ENCODE peak calls at places on chromosomes 5 and 9, in nine cellular contexts. A, R, V, K, T, Z, Q, J and X are unnamed samples.

GRCh38 chr5:168712280-168712924 is 133.2 kb upstream of the PANK3 start:
- DNase-seq in A (no peak), R (no peak), V (peak), K (no peak), T (peak), Z (no peak), Q (peak), J (peak), X (peak)

GRCh38 chr5:9653811-9654210 is 23.7 kb upstream of the TAS2R1 start:
- DNase-seq in A (no peak), R (no peak), V (peak), K (no peak), T (peak), Z (no peak), Q (peak), J (peak), X (peak)

GRCh38 chr9:88777498-88778312 is 213.6 kb upstream of the S1PR3 start:
- DNase-seq in A (no peak), R (no peak), V (no peak), K (no peak), T (peak), Z (no peak), Q (peak), J (no peak), X (no peak)

GRCh38 chr9:125437771-125438221 is 176.2 kb downstream of the GAPVD1 start:
- DNase-seq in A (no peak), R (no peak), V (no peak), K (no peak), T (no peak), Z (no peak), Q (no peak), J (no peak), X (no peak)

GRCh38 chr5:178207183-178207916 is 3.0 kb downstream of the HNRNPAB start:
- DNase-seq in A (no peak), R (no peak), V (no peak), K (peak), T (peak), Z (no peak), Q (peak), J (no peak), X (peak)

GRCh38 chr5:55232985-55233928 is at the start of gene CCNO:
- DNase-seq in A (peak), R (no peak), V (peak), K (peak), T (peak), Z (peak), Q (peak), J (peak), X (peak)

GRCh38 chr9:72925126-72925810 is 27.6 kb downstream of the ALDH1A1 start:
- DNase-seq in A (no peak), R (no peak), V (no peak), K (no peak), T (peak), Z (no peak), Q (no peak), J (no peak), X (peak)

GRCh38 chr9:136109351-136110081 is 9.2 kb downstream of the TMEM250 start:
- DNase-seq in A (peak), R (peak), V (peak), K (peak), T (peak), Z (peak), Q (peak), J (peak), X (peak)

GRCh38 chr5:174790906-174791305 is 66.5 kb downstream of the MSX2 start:
- DNase-seq in A (no peak), R (no peak), V (no peak), K (no peak), T (no peak), Z (no peak), Q (no peak), J (no peak), X (no peak)

GRCh38 chr9:3367185-3367584 is 158.6 kb downstream of the RFX3 start:
- DNase-seq in A (no peak), R (no peak), V (no peak), K (no peak), T (no peak), Z (no peak), Q (peak), J (no peak), X (no peak)

GRCh38 chr5:116459306-116459705 is 115.3 kb downstream of the SEMA6A start:
- DNase-seq in A (no peak), R (no peak), V (no peak), K (no peak), T (no peak), Z (no peak), Q (peak), J (no peak), X (no peak)

GRCh38 chr5:98069876-98070512 is 703.5 kb upstream of the RGMB start:
- DNase-seq in A (no peak), R (no peak), V (no peak), K (no peak), T (peak), Z (no peak), Q (peak), J (peak), X (no peak)

GRCh38 chr9:1210954-1211353 is 160.8 kb downstream of the DMRT2 start:
- DNase-seq in A (no peak), R (no peak), V (no peak), K (no peak), T (peak), Z (no peak), Q (no peak), J (no peak), X (no peak)

GRCh38 chr9:129408535-129409215 is 212.2 kb downstream of the C9orf50 start:
- DNase-seq in A (no peak), R (no peak), V (no peak), K (peak), T (no peak), Z (no peak), Q (no peak), J (no peak), X (no peak)

GRCh38 chr9:25678846-25679360 is 659 bp upstream of the TUSC1 start:
- DNase-seq in A (no peak), R (no peak), V (no peak), K (no peak), T (no peak), Z (no peak), Q (no peak), J (no peak), X (no peak)

GRCh38 chr5:41721521-41721920 is 148.7 kb downstream of the OXCT1 start:
- DNase-seq in A (no peak), R (no peak), V (no peak), K (no peak), T (no peak), Z (no peak), Q (no peak), J (no peak), X (no peak)

GRCh38 chr5:88262116-88262515 is 6.5 kb downstream of the TMEM161B start:
- DNase-seq in A (no peak), R (no peak), V (no peak), K (no peak), T (peak), Z (no peak), Q (peak), J (no peak), X (no peak)

GRCh38 chr5:159096555-159097460 is 2.9 kb downstream of the EBF1 start:
- DNase-seq in A (no peak), R (no peak), V (no peak), K (no peak), T (no peak), Z (no peak), Q (no peak), J (no peak), X (no peak)

GRCh38 chr9:137295313-137296213 is 6.5 kb downstream of the NRARP start:
- DNase-seq in A (peak), R (no peak), V (no peak), K (peak), T (peak), Z (peak), Q (no peak), J (peak), X (no peak)

GRCh38 chr5:39100851-39101396 is 26.7 kb upstream of the RICTOR start:
- DNase-seq in A (no peak), R (no peak), V (peak), K (no peak), T (peak), Z (no peak), Q (peak), J (no peak), X (peak)

GRCh38 chr5:456351-457194 is 13.6 kb downstream of the EXOC3 start:
- DNase-seq in A (no peak), R (no peak), V (no peak), K (peak), T (no peak), Z (no peak), Q (no peak), J (no peak), X (no peak)

GRCh38 chr5:154274828-154275185 is 84.3 kb downstream of the GALNT10 start:
- DNase-seq in A (no peak), R (no peak), V (no peak), K (no peak), T (peak), Z (no peak), Q (peak), J (no peak), X (no peak)

GRCh38 chr5:80083115-80083890 is 48.2 kb downstream of the THBS4 start:
- DNase-seq in A (peak), R (no peak), V (peak), K (no peak), T (peak), Z (no peak), Q (peak), J (peak), X (peak)

GRCh38 chr5:28415791-28416443 is 1377.5 kb upstream of the CDH9 start:
- DNase-seq in A (no peak), R (no peak), V (no peak), K (no peak), T (no peak), Z (no peak), Q (no peak), J (no peak), X (no peak)

GRCh38 chr9:128323192-128323730 is 622 bp downstream of the COQ4 start:
- DNase-seq in A (no peak), R (no peak), V (no peak), K (no peak), T (peak), Z (no peak), Q (no peak), J (peak), X (no peak)

GRCh38 chr5:73213566-73213998 is 40.6 kb downstream of the TMEM174 start:
- DNase-seq in A (no peak), R (no peak), V (no peak), K (peak), T (peak), Z (no peak), Q (peak), J (peak), X (peak)

GRCh38 chr9:88400021-88400420 is 11.8 kb downstream of the SPIN1 start:
- DNase-seq in A (no peak), R (no peak), V (no peak), K (no peak), T (peak), Z (no peak), Q (peak), J (peak), X (peak)

GRCh38 chr5:178839319-178839704 is 20.4 kb upstream of the ZNF354B start:
- DNase-seq in A (peak), R (no peak), V (no peak), K (peak), T (peak), Z (peak), Q (no peak), J (no peak), X (no peak)

GRCh38 chr5:132901730-132902129 is 28.3 kb downstream of the LEAP2 start:
- DNase-seq in A (no peak), R (no peak), V (no peak), K (no peak), T (peak), Z (no peak), Q (no peak), J (no peak), X (no peak)

GRCh38 chr9:34988218-34989055 is 1.1 kb upstream of the DNAJB5 start:
- DNase-seq in A (peak), R (peak), V (no peak), K (no peak), T (peak), Z (peak), Q (no peak), J (no peak), X (no peak)

GRCh38 chr5:134447815-134448520 is 36.3 kb upstream of the CDKN2AIPNL start:
- DNase-seq in A (no peak), R (no peak), V (no peak), K (no peak), T (no peak), Z (no peak), Q (no peak), J (no peak), X (no peak)

GRCh38 chr5:177300236-177300880 is 3.2 kb downstream of the RAB24 start:
- DNase-seq in A (no peak), R (peak), V (peak), K (peak), T (peak), Z (peak), Q (peak), J (peak), X (peak)

GRCh38 chr5:172820046-172820767 is 13.8 kb upstream of the ERGIC1 start:
- DNase-seq in A (peak), R (no peak), V (no peak), K (peak), T (no peak), Z (no peak), Q (no peak), J (peak), X (peak)

GRCh38 chr5:53478411-53479044 is 1.9 kb upstream of the FST start:
- DNase-seq in A (no peak), R (no peak), V (peak), K (no peak), T (peak), Z (no peak), Q (peak), J (peak), X (no peak)

GRCh38 chr5:148730955-148731898 is 76.9 kb upstream of the HTR4 start:
- DNase-seq in A (peak), R (no peak), V (peak), K (peak), T (peak), Z (peak), Q (peak), J (peak), X (peak)

GRCh38 chr9:85534340-85534739 is 207.4 kb downstream of the AGTPBP1 start:
- DNase-seq in A (no peak), R (no peak), V (no peak), K (no peak), T (no peak), Z (no peak), Q (no peak), J (no peak), X (no peak)